ENCODE peak calls at places on chromosomes 13 and 19, in seven cellular contexts. X, F, K, D, Q, J and C are unnamed samples.

GRCh38 chr13:33014291-33014690 is 1.9 kb upstream of the KL start:
- DNase-seq in J (no peak), X (no peak), K (no peak), Q (peak; percentile 3), F (peak; percentile 7), D (no peak), C (no peak)

GRCh38 chr19:54674021-54674617 is 11.3 kb downstream of the LILRB4 start:
- DNase-seq in F (peak; percentile 75), J (peak; percentile 31), K (no peak), Q (no peak), D (peak; percentile 30), X (no peak), C (no peak)

GRCh38 chr13:49248433-49249002 is 793 bp downstream of the CDADC1 start:
- DNase-seq in Q (no peak), F (peak; percentile 6), K (no peak), X (no peak), J (no peak), D (peak; percentile 50), C (no peak)

GRCh38 chr13:45521292-45521691 is 56.6 kb downstream of the COG3 start:
- DNase-seq in Q (peak; percentile 68), J (no peak), K (no peak), X (no peak), F (peak; percentile 79), D (no peak), C (no peak)

GRCh38 chr19:18537431-18537830 is 5.9 kb downstream of the FKBP8 start:
- DNase-seq in Q (no peak), D (no peak), K (no peak), J (no peak), F (no peak), X (no peak), C (no peak)

GRCh38 chr13:95296326-95296939 is 4.8 kb downstream of the ABCC4 start:
- DNase-seq in K (no peak), J (peak; percentile 70), D (peak; percentile 49), X (peak; percentile 69), Q (no peak), F (peak; percentile 54), C (peak; percentile 42)

GRCh38 chr19:18364826-18365528 is 21.0 kb upstream of the GDF15 start:
- DNase-seq in D (peak; percentile 98), Q (peak; percentile 100), X (peak; percentile 85), F (peak; percentile 87), J (peak; percentile 99), K (peak; percentile 81), C (peak; percentile 42)

GRCh38 chr19:1040476-1041271 is 767 bp downstream of the ABCA7 start:
- DNase-seq in X (peak; percentile 92), F (peak; percentile 91), K (no peak), J (peak; percentile 99), D (peak; percentile 90), Q (peak; percentile 95), C (peak; percentile 92)

GRCh38 chr13:21061077-21061945 is at the start of gene LATS2:
- DNase-seq in X (peak; percentile 96), Q (peak; percentile 94), J (peak; percentile 97), F (peak; percentile 94), D (peak; percentile 93), K (peak; percentile 98), C (peak; percentile 99)

GRCh38 chr19:38523319-38523718 is 89.8 kb downstream of the RYR1 start:
- DNase-seq in Q (no peak), X (no peak), K (no peak), J (no peak), D (no peak), F (no peak), C (no peak)

GRCh38 chr19:8494158-8494557 is 8.3 kb downstream of the PRAM1 start:
- DNase-seq in X (no peak), K (no peak), F (no peak), Q (peak; percentile 18), J (no peak), D (no peak), C (no peak)

GRCh38 chr19:48674216-48674809 is 1.5 kb upstream of the NTN5 start:
- DNase-seq in Q (no peak), F (no peak), D (no peak), J (no peak), X (no peak), K (no peak), C (no peak)

GRCh38 chr19:45075215-45076028 is 856 bp downstream of the ZNF296 start:
- DNase-seq in J (peak; percentile 77), Q (no peak), D (peak; percentile 10), F (peak; percentile 82), X (peak; percentile 57), K (no peak), C (peak; percentile 67)

GRCh38 chr19:1020868-1021425 is at the start of gene TMEM259:
- DNase-seq in F (peak; percentile 93), K (peak; percentile 98), Q (peak; percentile 97), D (peak; percentile 97), X (peak; percentile 97), J (peak; percentile 97), C (peak; percentile 97)

GRCh38 chr13:90184355-90184754 is 1163.1 kb upstream of the MIR17HG start:
- DNase-seq in F (no peak), Q (no peak), J (no peak), K (no peak), D (no peak), X (no peak), C (no peak)

GRCh38 chr19:12843999-12844732 is 5.9 kb downstream of the MAST1 start:
- DNase-seq in F (peak; percentile 39), K (no peak), J (no peak), X (no peak), D (no peak), Q (no peak), C (no peak)

GRCh38 chr13:110418944-110419343 is 111.9 kb downstream of the COL4A2 start:
- DNase-seq in D (peak; percentile 39), J (no peak), K (no peak), Q (no peak), X (no peak), F (no peak), C (peak; percentile 59)

GRCh38 chr13:96460571-96460970 is 370.7 kb downstream of the HS6ST3 start:
- DNase-seq in X (peak; percentile 24), F (peak; percentile 21), Q (no peak), K (no peak), J (no peak), D (no peak), C (no peak)

GRCh38 chr19:4064551-4065260 is 2.0 kb downstream of the ZBTB7A start:
- DNase-seq in K (peak; percentile 79), Q (no peak), D (peak; percentile 35), F (no peak), X (peak; percentile 80), J (peak; percentile 53), C (peak; percentile 59)

GRCh38 chr19:40623403-40624239 is 22.5 kb downstream of the LTBP4 start:
- DNase-seq in Q (peak; percentile 69), K (no peak), X (peak; percentile 56), J (peak; percentile 99), F (peak; percentile 85), D (no peak), C (no peak)

GRCh38 chr13:107373551-107373950 is 805.6 kb upstream of the ARGLU1 start:
- DNase-seq in J (peak; percentile 73), F (peak; percentile 75), D (peak; percentile 91), K (no peak), X (no peak), Q (peak; percentile 88), C (no peak)

GRCh38 chr13:35714588-35714987 is 238.1 kb upstream of the MAB21L1 start:
- DNase-seq in Q (no peak), F (no peak), D (no peak), K (no peak), J (no peak), X (no peak), C (peak; percentile 61)

GRCh38 chr13:31119966-31120733 is 41.6 kb downstream of the HSPH1 start:
- DNase-seq in J (peak; percentile 22), K (no peak), F (no peak), Q (peak; percentile 21), D (no peak), X (no peak), C (no peak)

GRCh38 chr19:55117063-55117635 is 288 bp downstream of the PPP1R12C start:
- DNase-seq in D (no peak), Q (no peak), X (peak; percentile 67), J (no peak), F (no peak), K (peak; percentile 49), C (no peak)

GRCh38 chr13:89267734-89268133 is 1596.6 kb downstream of the SLITRK5 start:
- DNase-seq in J (peak; percentile 3), F (peak; percentile 41), X (no peak), Q (peak; percentile 5), K (no peak), D (no peak), C (no peak)

GRCh38 chr13:51605698-51606097 is 21.4 kb downstream of the WDFY2 start:
- DNase-seq in J (no peak), X (no peak), D (no peak), K (no peak), F (no peak), Q (no peak), C (no peak)

GRCh38 chr19:41705393-41706174 is 2.8 kb upstream of the CEACAM5 start:
- DNase-seq in Q (no peak), J (peak; percentile 20), X (no peak), K (no peak), F (peak; percentile 56), D (peak; percentile 17), C (peak; percentile 18)

GRCh38 chr13:21079761-21080730 is 18.7 kb upstream of the LATS2 start:
- DNase-seq in J (peak; percentile 78), F (peak; percentile 63), X (no peak), Q (peak; percentile 90), D (peak; percentile 96), K (no peak), C (no peak)

GRCh38 chr19:32456406-32456805 is 50.8 kb downstream of the DPY19L3 start:
- DNase-seq in F (no peak), X (no peak), J (no peak), D (no peak), Q (no peak), K (no peak), C (no peak)
- H3K4me1 ChIP-seq in F (no peaks in the 10 kb centered on the region), X (no peaks in the 10 kb centered on the region), J (no peaks in the 10 kb centered on the region), D (peaks cover 10% of the 10 kb centered on the region), Q (no peaks in the 10 kb centered on the region), K (no peaks in the 10 kb centered on the region), C (peaks cover 22% of the 10 kb centered on the region)

DNA sequence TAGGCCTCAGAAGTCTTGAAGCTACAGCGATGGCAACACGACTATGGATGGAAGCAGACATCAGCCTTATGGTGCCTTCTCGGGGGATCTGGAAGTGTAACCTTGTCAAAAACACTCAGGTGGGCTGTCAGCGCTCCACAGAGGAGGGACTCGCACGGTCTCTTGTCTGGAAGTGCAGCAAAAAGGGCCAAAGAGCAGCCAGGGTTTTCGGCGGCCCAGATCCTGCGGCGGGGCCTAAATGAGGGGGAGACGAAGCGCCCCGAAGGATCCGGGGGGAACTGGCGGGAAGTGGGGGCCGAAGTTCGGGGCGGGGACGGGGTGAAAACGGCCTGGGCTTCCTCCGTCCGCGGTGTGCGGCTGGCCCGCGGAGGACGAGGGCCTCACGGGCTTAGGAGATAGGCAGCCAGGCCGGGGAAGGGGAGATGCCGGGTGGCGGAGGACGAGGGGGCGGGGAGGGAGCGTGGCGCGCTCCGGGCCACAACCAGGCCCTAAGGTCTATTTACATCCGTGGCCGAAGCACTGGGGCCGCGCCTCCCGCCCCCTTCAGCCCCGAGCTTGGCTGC is 637 bp downstream of the RANBP3 start:
- DNase-seq in D (no peak), F (no peak), J (no peak), Q (no peak), X (peak; percentile 55), K (no peak), C (no peak)
- H3K27ac ChIP-seq in D (peak overlapping the region; percentile 71), F (peak overlapping the region; percentile 54), J (peak overlapping the region; percentile 91), Q (no peak overlapping the region), X (peak overlapping the region; percentile 86), K (peak overlapping the region; percentile 64), C (peak overlapping the region; percentile 95)

GRCh38 chr13:53408847-53409568 is 380.4 kb downstream of the OLFM4 start:
- DNase-seq in J (no peak), K (no peak), Q (no peak), X (no peak), D (no peak), F (no peak), C (no peak)
- H3K36me3 ChIP-seq in J (no peaks in the 10 kb centered on the region), K (no peaks in the 10 kb centered on the region), Q (no peaks in the 10 kb centered on the region), X (no peaks in the 10 kb centered on the region), D (no peaks in the 10 kb centered on the region), F (no peaks in the 10 kb centered on the region), C (no peaks in the 10 kb centered on the region)

GRCh38 chr19:10293637-10294367 is 4.0 kb downstream of the ICAM5 start:
- DNase-seq in D (no peak), X (no peak), J (no peak), Q (no peak), K (no peak), F (no peak), C (no peak)
- H3K4me1 ChIP-seq in D (peaks cover 24% of the 10 kb centered on the region), X (peaks cover 17% of the 10 kb centered on the region), J (peaks cover 5% of the 10 kb centered on the region), Q (peaks cover 57% of the 10 kb centered on the region), K (peaks cover 17% of the 10 kb centered on the region), F (peaks cover 28% of the 10 kb centered on the region), C (peaks cover 59% of the 10 kb centered on the region)